ENCODE peak calls at places on chromosomes 16 and 17, in eight cellular contexts. H is skeletal muscle cell; C is lower lobe of right lung; A is brain microvascular endothelial cell; O is body of pancreas; G is GM23248; N is tibial nerve; S is CD8-positive, alpha-beta memory T cell. K is an unnamed sample.

GRCh38 chr17:77115510-77115909 is 25.3 kb upstream of the SEC14L1 start:
- DNase-seq in O (no peak), H (no peak), C (no peak), G (no peak), A (no peak), S (no peak), N (no peak), K (no peak)

GRCh38 chr17:41404024-41404651 is 6.7 kb upstream of the KRT31 start:
- DNase-seq in A (peak), G (peak), C (no peak), S (peak), O (no peak), N (no peak), H (peak), K (peak)

GRCh38 chr16:68091604-68092261 is 6.6 kb downstream of the NFATC3 start:
- DNase-seq in S (no peak), C (no peak), G (peak), H (no peak), A (peak), N (no peak), O (no peak), K (no peak)

GRCh38 chr17:13306310-13306962 is 288.6 kb upstream of the ELAC2 start:
- DNase-seq in A (peak), O (peak), C (no peak), G (peak), N (no peak), H (peak), S (no peak), K (peak)

GRCh38 chr17:32192379-32192778 is 50.1 kb downstream of the RHOT1 start:
- DNase-seq in C (no peak), H (no peak), A (peak), S (no peak), G (peak), O (no peak), N (no peak), K (no peak)

GRCh38 chr17:871731-872517 is 89.8 kb downstream of the MRM3 start:
- DNase-seq in H (no peak), O (no peak), S (no peak), A (no peak), C (no peak), G (no peak), N (no peak), K (no peak)

GRCh38 chr17:46179375-46179999 is 13.7 kb downstream of the KANSL1 start:
- DNase-seq in S (no peak), O (no peak), N (no peak), G (no peak), A (no peak), C (no peak), H (no peak), K (no peak)

GRCh38 chr16:62135903-62136302 is 99.7 kb upstream of the CDH8 start:
- DNase-seq in A (no peak), C (no peak), H (no peak), O (no peak), S (no peak), G (no peak), N (no peak), K (peak)

GRCh38 chr17:82963104-82963950 is 116.1 kb upstream of the METRNL start:
- DNase-seq in N (peak), G (peak), H (peak), O (peak), S (no peak), C (peak), A (peak), K (peak)

GRCh38 chr16:81612351-81613170 is 166.5 kb upstream of the PLCG2 start:
- DNase-seq in H (no peak), A (no peak), C (no peak), N (no peak), S (no peak), O (no peak), G (peak), K (no peak)

GRCh38 chr16:84150926-84151325 is 5.8 kb downstream of the DNAAF1 start:
- DNase-seq in G (no peak), N (no peak), A (no peak), S (no peak), H (no peak), O (no peak), C (no peak), K (no peak)

GRCh38 chr17:81409190-81409935 is 14.1 kb downstream of the BAHCC1 start:
- DNase-seq in H (no peak), A (no peak), G (no peak), S (no peak), O (no peak), N (no peak), C (no peak), K (no peak)

GRCh38 chr17:37220609-37220953 is 155.2 kb upstream of the C17orf78 start:
- DNase-seq in G (peak), N (no peak), A (peak), H (no peak), C (no peak), S (no peak), O (no peak), K (no peak)

GRCh38 chr17:17120294-17120693 is 78.0 kb downstream of the MPRIP start:
- DNase-seq in N (no peak), H (no peak), G (peak), S (no peak), A (no peak), O (no peak), C (no peak), K (no peak)

GRCh38 chr17:42759982-42760651 is 910 bp upstream of the RAMP2 start:
- DNase-seq in G (no peak), N (no peak), C (no peak), H (no peak), O (no peak), A (no peak), S (no peak), K (no peak)

GRCh38 chr16:85395207-85395912 is 217.8 kb upstream of the GSE1 start:
- DNase-seq in G (peak), O (peak), C (peak), S (no peak), N (peak), A (peak), H (peak), K (peak)

GRCh38 chr17:69434164-69434579 is 19.7 kb downstream of the MAP2K6 start:
- DNase-seq in H (peak), G (no peak), O (no peak), A (no peak), N (no peak), S (no peak), C (no peak), K (no peak)

GRCh38 chr16:30040221-30040620 is 9.2 kb upstream of the TLCD3B start:
- DNase-seq in O (no peak), H (no peak), G (no peak), N (no peak), C (no peak), S (no peak), A (no peak), K (no peak)

GRCh38 chr16:72844225-72844920 is 203.6 kb downstream of the ZFHX3 start:
- DNase-seq in O (no peak), H (no peak), G (no peak), N (no peak), A (no peak), S (no peak), C (no peak), K (no peak)

GRCh38 chr16:73365010-73365409 is 317.1 kb upstream of the ZFHX3 start:
- DNase-seq in H (peak), O (peak), G (no peak), N (no peak), S (no peak), C (no peak), A (peak), K (no peak)

GRCh38 chr17:79547586-79547985 is 63.3 kb downstream of the RBFOX3 start:
- DNase-seq in S (no peak), O (no peak), H (no peak), C (no peak), N (no peak), A (no peak), G (no peak), K (no peak)

GRCh38 chr17:31511583-31511982 is 120.1 kb downstream of the RAB11FIP4 start:
- DNase-seq in C (no peak), A (no peak), N (no peak), O (no peak), H (no peak), G (no peak), S (no peak), K (no peak)

GRCh38 chr17:332558-333322 is 19.9 kb downstream of the RPH3AL start:
- DNase-seq in S (no peak), H (no peak), O (peak), G (peak), C (no peak), N (no peak), A (peak), K (peak)

GRCh38 chr16:12239953-12240485 is 263.5 kb downstream of the SNX29 start:
- DNase-seq in N (no peak), O (no peak), A (peak), C (no peak), H (no peak), S (no peak), G (peak), K (peak)

GRCh38 chr17:27466748-27467375 is 10.6 kb downstream of the KSR1 start:
- DNase-seq in C (peak), A (no peak), G (no peak), N (no peak), O (no peak), S (peak), H (no peak), K (no peak)

GRCh38 chr16:50578147-50578546 is 30.0 kb downstream of the NKD1 start:
- DNase-seq in G (no peak), N (no peak), H (no peak), S (no peak), A (no peak), O (no peak), C (no peak), K (no peak)

GRCh38 chr17:29588561-29589411 is 662 bp downstream of the GIT1 start:
- DNase-seq in G (peak), N (no peak), C (peak), H (no peak), O (peak), A (no peak), S (peak), K (no peak)

GRCh38 chr16:82011199-82011641 is at the start of gene SDR42E1:
- DNase-seq in H (no peak), S (peak), N (no peak), O (peak), C (peak), G (no peak), A (no peak), K (no peak)

GRCh38 chr17:70995997-70996396 is 826.7 kb downstream of the KCNJ2 start:
- DNase-seq in A (no peak), S (no peak), N (no peak), G (no peak), H (no peak), C (no peak), O (no peak), K (no peak)

GRCh38 chr16:2064368-2064945 is 16.7 kb downstream of the TSC2 start:
- DNase-seq in G (no peak), S (no peak), A (no peak), C (no peak), H (no peak), O (no peak), N (no peak), K (no peak)

GRCh38 chr17:73521376-73521775 is 122.9 kb downstream of the SDK2 start:
- DNase-seq in N (no peak), C (no peak), H (no peak), S (no peak), A (no peak), G (no peak), O (no peak), K (no peak)

GRCh38 chr17:27665549-27665948 is 34.6 kb downstream of the LGALS9 start:
- DNase-seq in O (no peak), A (no peak), N (no peak), C (no peak), G (no peak), S (no peak), H (no peak), K (no peak)

GRCh38 chr17:10741416-10742140 is 11.8 kb upstream of the TMEM220 start:
- DNase-seq in G (no peak), S (no peak), N (no peak), C (no peak), A (no peak), O (no peak), H (no peak), K (no peak)

GRCh38 chr17:17944743-17945142 is 27.5 kb downstream of the TOM1L2 start:
- DNase-seq in O (no peak), C (no peak), S (no peak), N (no peak), H (no peak), A (no peak), G (no peak), K (no peak)

GRCh38 chr17:76998839-76999238 is 130.6 kb downstream of the MGAT5B start:
- DNase-seq in S (no peak), H (no peak), A (no peak), N (no peak), G (no peak), O (no peak), C (no peak), K (no peak)

GRCh38 chr17:75077490-75078096 is 10.2 kb upstream of the SLC16A5 start:
- DNase-seq in G (peak), O (peak), S (peak), H (no peak), A (no peak), N (no peak), C (peak), K (no peak)
- H3K4me3 ChIP-seq in G (no peak), O (no peak), S (peak), H (no peak), A (peak), N (peak), C (peak), K (no peak)

GRCh38 chr17:62797959-62798358 is 10.2 kb downstream of the MARCHF10 start:
- DNase-seq in N (no peak), H (no peak), C (no peak), S (no peak), G (peak), O (no peak), A (no peak), K (no peak)
- H3K4me3 ChIP-seq in N (no peak), H (no peak), C (no peak), S (no peak), G (no peak), O (no peak), A (no peak), K (no peak)

DNA sequence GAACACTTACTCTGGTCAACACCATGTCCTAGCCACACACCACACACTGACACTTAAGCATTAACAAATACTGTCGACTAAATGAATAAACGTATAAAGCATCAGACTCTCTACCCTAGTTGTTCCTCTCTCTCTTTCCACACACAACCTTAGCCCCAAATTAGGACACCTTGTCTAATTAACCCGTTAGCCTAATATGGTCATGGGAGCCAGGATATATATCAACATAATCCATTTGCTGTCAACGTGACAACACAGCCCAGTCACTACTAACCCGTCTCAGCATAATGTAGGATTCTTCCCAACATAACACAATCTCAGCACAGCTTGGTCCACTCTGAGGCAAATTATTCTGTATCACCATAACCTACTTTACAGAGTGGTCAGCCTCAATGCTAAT is 2.2 kb downstream of the DVL2 start:
- DNase-seq in N (no peak), G (no peak), C (no peak), O (no peak), S (no peak), A (no peak), H (no peak), K (no peak)
- H3K4me3 ChIP-seq in N (no peak), G (peak), C (no peak), O (no peak), S (no peak), A (no peak), H (peak), K (no peak)

GRCh38 chr17:78343099-78343432 is 16.8 kb downstream of the SOCS3 start:
- DNase-seq in C (peak), G (peak), N (no peak), A (peak), H (no peak), O (no peak), S (no peak), K (no peak)

GRCh38 chr17:78341559-78342437 is 18.1 kb downstream of the SOCS3 start:
- DNase-seq in O (peak), G (peak), C (peak), A (no peak), H (no peak), N (peak), S (no peak), K (no peak)

GRCh38 chr17:78344666-78345065 is 15.2 kb downstream of the SOCS3 start:
- DNase-seq in N (no peak), O (no peak), A (no peak), C (no peak), S (no peak), G (no peak), H (no peak), K (no peak)

GRCh38 chr17:78343433-78344201 is 16.3 kb downstream of the SOCS3 start:
- DNase-seq in A (no peak), O (no peak), G (no peak), H (no peak), N (no peak), C (peak), S (peak), K (no peak)

DNA sequence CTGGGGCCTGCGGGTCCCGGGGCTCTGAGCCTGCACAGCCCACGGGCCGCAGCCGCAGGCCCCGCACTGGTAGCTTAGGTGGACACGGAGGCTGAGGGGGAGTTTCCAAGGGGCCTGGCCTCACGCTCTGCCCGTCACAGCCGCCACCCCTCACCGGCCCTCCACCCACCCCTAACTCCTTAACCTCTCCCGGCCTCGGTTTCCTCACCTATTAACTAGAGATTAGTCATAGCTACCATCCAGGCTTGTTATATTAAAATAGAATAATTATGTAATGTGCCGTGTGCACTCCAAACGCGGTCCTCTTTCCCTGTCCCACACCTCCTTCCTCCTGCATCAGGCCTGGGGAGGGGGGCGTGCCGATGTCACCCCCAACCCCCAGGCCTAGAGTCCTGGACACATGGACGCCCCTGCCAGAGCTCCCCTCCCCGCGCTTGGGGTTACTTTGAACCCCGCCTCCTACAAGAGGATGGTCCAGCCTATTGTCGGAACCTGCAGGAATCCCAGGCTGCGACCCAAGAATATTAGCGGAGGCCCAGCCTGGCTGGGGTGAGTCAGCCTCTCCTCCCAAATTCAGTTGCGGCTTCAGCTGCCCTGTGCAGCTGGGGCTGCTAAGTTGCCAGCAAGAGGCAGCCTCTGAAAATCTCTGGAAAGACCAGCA is 17.3 kb downstream of the SOCS3 start:
- DNase-seq in C (peak), G (peak), H (no peak), O (no peak), A (peak), S (no peak), N (no peak), K (no peak)
- H3K4me3 ChIP-seq in C (peak), G (peak), H (peak), O (no peak), A (peak), S (peak), N (peak), K (peak)